ENCODE peak calls at places on chromosomes 6 and 20, in five cellular contexts. P, I, B, V and X are unnamed samples.

GRCh38 chr20:5364136-5364821 is 47.5 kb upstream of the PROKR2 start:
- ATAC-seq in P (no peak), I (no peak), B (no peak), V (no peak), X (no peak)

GRCh38 chr6:25524542-25524941 is 127.5 kb upstream of the SCGN start:
- ATAC-seq in P (no peak), I (no peak), B (no peak), V (no peak), X (no peak)

GRCh38 chr20:62795023-62795761 is 1.1 kb upstream of the MRGBP start:
- ATAC-seq in P (peak), I (no peak), B (peak), V (no peak), X (peak)

GRCh38 chr20:58173930-58174707 is 54.3 kb downstream of the ANKRD60 start:
- ATAC-seq in P (peak), I (no peak), B (peak), V (no peak), X (no peak)

GRCh38 chr6:14055541-14055940 is 62.0 kb upstream of the CD83 start:
- ATAC-seq in P (no peak), I (no peak), B (no peak), V (no peak), X (no peak)

GRCh38 chr20:45892828-45893500 is 1.8 kb downstream of the CTSA start:
- ATAC-seq in P (no peak), I (no peak), B (no peak), V (no peak), X (peak)

GRCh38 chr6:118708736-118709135 is 57.3 kb upstream of the CEP85L start:
- ATAC-seq in P (no peak), I (peak), B (peak), V (no peak), X (no peak)

GRCh38 chr20:59994697-59995122 is 36.5 kb downstream of the CDH26 start:
- ATAC-seq in P (no peak), I (no peak), B (peak), V (peak), X (no peak)

GRCh38 chr6:80528115-80528514 is 421.6 kb downstream of the BCKDHB start:
- ATAC-seq in P (no peak), I (no peak), B (no peak), V (no peak), X (no peak)

GRCh38 chr20:57767456-57767855 is 57.6 kb upstream of the PMEPA1 start:
- ATAC-seq in P (no peak), I (no peak), B (no peak), V (no peak), X (no peak)

GRCh38 chr20:6086868-6087267 is 33.0 kb upstream of the LRRN4 start:
- ATAC-seq in P (no peak), I (no peak), B (no peak), V (no peak), X (no peak)

GRCh38 chr6:21348462-21349195 is 244.9 kb upstream of the SOX4 start:
- ATAC-seq in P (no peak), I (no peak), B (peak), V (peak), X (no peak)

GRCh38 chr6:31573239-31574105 is 1.4 kb downstream of the LTA start:
- ATAC-seq in P (no peak), I (no peak), B (no peak), V (no peak), X (no peak)

GRCh38 chr20:46945465-46945864 is 50.8 kb downstream of the EYA2 start:
- ATAC-seq in P (no peak), I (no peak), B (no peak), V (no peak), X (no peak)

GRCh38 chr6:157033428-157034140 is 256.4 kb downstream of the ARID1B start:
- ATAC-seq in P (peak), I (peak), B (no peak), V (no peak), X (peak)